ENCODE peak calls at places on chromosome 22, in ten cellular contexts. One of them, this sample, is unnamed.

GRCh38 chr22:49295851-49296560 is 531.7 kb downstream of the BRD1 start:
- DNase-seq in right lobe of liver: no peak
- DNase-seq in pancreas: no peak
- DNase-seq in astrocyte of the spinal cord: no peak
- DNase-seq in heart left ventricle: no peak
- DNase-seq in AG10803: no peak
- DNase-seq in AG04450: no peak
- DNase-seq in NB4: no peak
- DNase-seq in mucosa of descending colon: no peak
- DNase-seq in IMR-90: no peak
- DNase-seq in this sample: no peak

GRCh38 chr22:28813772-28814518 is 13.6 kb upstream of the XBP1 start:
- DNase-seq in right lobe of liver: peak
- DNase-seq in pancreas: peak
- DNase-seq in astrocyte of the spinal cord: no peak
- DNase-seq in heart left ventricle: peak
- DNase-seq in AG10803: no peak
- DNase-seq in AG04450: no peak
- DNase-seq in NB4: peak
- DNase-seq in mucosa of descending colon: no peak
- DNase-seq in IMR-90: no peak
- DNase-seq in this sample: no peak

GRCh38 chr22:32720924-32721323 is 80.6 kb upstream of the TIMP3 start:
- DNase-seq in right lobe of liver: no peak
- DNase-seq in pancreas: no peak
- DNase-seq in astrocyte of the spinal cord: peak
- DNase-seq in heart left ventricle: no peak
- DNase-seq in AG10803: peak
- DNase-seq in AG04450: no peak
- DNase-seq in NB4: no peak
- DNase-seq in mucosa of descending colon: no peak
- DNase-seq in IMR-90: peak
- DNase-seq in this sample: no peak

GRCh38 chr22:49183208-49183825 is 644.4 kb downstream of the BRD1 start:
- DNase-seq in right lobe of liver: peak
- DNase-seq in pancreas: no peak
- DNase-seq in astrocyte of the spinal cord: no peak
- DNase-seq in heart left ventricle: no peak
- DNase-seq in AG10803: no peak
- DNase-seq in AG04450: no peak
- DNase-seq in NB4: no peak
- DNase-seq in mucosa of descending colon: no peak
- DNase-seq in IMR-90: no peak
- DNase-seq in this sample: no peak

GRCh38 chr22:48445113-48445827 is 1382.4 kb downstream of the BRD1 start:
- DNase-seq in right lobe of liver: peak
- DNase-seq in pancreas: no peak
- DNase-seq in astrocyte of the spinal cord: no peak
- DNase-seq in heart left ventricle: no peak
- DNase-seq in AG10803: no peak
- DNase-seq in AG04450: no peak
- DNase-seq in NB4: no peak
- DNase-seq in mucosa of descending colon: no peak
- DNase-seq in IMR-90: no peak
- DNase-seq in this sample: no peak

GRCh38 chr22:43310311-43310710 is 32.9 kb downstream of the SCUBE1 start:
- DNase-seq in right lobe of liver: no peak
- DNase-seq in pancreas: no peak
- DNase-seq in astrocyte of the spinal cord: peak
- DNase-seq in heart left ventricle: no peak
- DNase-seq in AG10803: peak
- DNase-seq in AG04450: no peak
- DNase-seq in NB4: no peak
- DNase-seq in mucosa of descending colon: no peak
- DNase-seq in IMR-90: no peak
- DNase-seq in this sample: no peak

GRCh38 chr22:28904211-28904808 is 20.9 kb downstream of the ZNRF3 start:
- DNase-seq in right lobe of liver: no peak
- DNase-seq in pancreas: no peak
- DNase-seq in astrocyte of the spinal cord: peak
- DNase-seq in heart left ventricle: no peak
- DNase-seq in AG10803: peak
- DNase-seq in AG04450: no peak
- DNase-seq in NB4: no peak
- DNase-seq in mucosa of descending colon: no peak
- DNase-seq in IMR-90: peak
- DNase-seq in this sample: peak

GRCh38 chr22:49202226-49202625 is 625.4 kb downstream of the BRD1 start:
- DNase-seq in right lobe of liver: peak
- DNase-seq in pancreas: no peak
- DNase-seq in astrocyte of the spinal cord: no peak
- DNase-seq in heart left ventricle: no peak
- DNase-seq in AG10803: no peak
- DNase-seq in AG04450: no peak
- DNase-seq in NB4: no peak
- DNase-seq in mucosa of descending colon: peak
- DNase-seq in IMR-90: no peak
- DNase-seq in this sample: no peak

GRCh38 chr22:26367402-26368245 is 61.4 kb upstream of the ASPHD2 start:
- DNase-seq in right lobe of liver: no peak
- DNase-seq in pancreas: peak
- DNase-seq in astrocyte of the spinal cord: peak
- DNase-seq in heart left ventricle: peak
- DNase-seq in AG10803: peak
- DNase-seq in AG04450: no peak
- DNase-seq in NB4: peak
- DNase-seq in mucosa of descending colon: no peak
- DNase-seq in IMR-90: peak
- DNase-seq in this sample: no peak

GRCh38 chr22:18997306-18997924 is 61.3 kb upstream of the PRODH start:
- DNase-seq in right lobe of liver: no peak
- DNase-seq in pancreas: no peak
- DNase-seq in astrocyte of the spinal cord: no peak
- DNase-seq in heart left ventricle: no peak
- DNase-seq in AG10803: no peak
- DNase-seq in AG04450: no peak
- DNase-seq in NB4: no peak
- DNase-seq in mucosa of descending colon: no peak
- DNase-seq in IMR-90: no peak
- DNase-seq in this sample: no peak

GRCh38 chr22:24894998-24895397 is 51.5 kb downstream of the LHFPL7 start:
- DNase-seq in right lobe of liver: peak
- DNase-seq in pancreas: peak
- DNase-seq in astrocyte of the spinal cord: peak
- DNase-seq in heart left ventricle: peak
- DNase-seq in AG10803: peak
- DNase-seq in AG04450: no peak
- DNase-seq in NB4: peak
- DNase-seq in mucosa of descending colon: peak
- DNase-seq in IMR-90: no peak
- DNase-seq in this sample: no peak

GRCh38 chr22:48937032-48937639 is 890.5 kb downstream of the BRD1 start:
- DNase-seq in right lobe of liver: no peak
- DNase-seq in pancreas: no peak
- DNase-seq in astrocyte of the spinal cord: no peak
- DNase-seq in heart left ventricle: no peak
- DNase-seq in AG10803: no peak
- DNase-seq in AG04450: no peak
- DNase-seq in NB4: no peak
- DNase-seq in mucosa of descending colon: no peak
- DNase-seq in IMR-90: no peak
- DNase-seq in this sample: no peak

GRCh38 chr22:27107824-27108223 is 450.4 kb downstream of the MIAT start:
- DNase-seq in right lobe of liver: no peak
- DNase-seq in pancreas: peak
- DNase-seq in astrocyte of the spinal cord: peak
- DNase-seq in heart left ventricle: peak
- DNase-seq in AG10803: peak
- DNase-seq in AG04450: no peak
- DNase-seq in NB4: peak
- DNase-seq in mucosa of descending colon: peak
- DNase-seq in IMR-90: peak
- DNase-seq in this sample: peak

GRCh38 chr22:41619979-41620645 is 731 bp downstream of the DESI1 start:
- DNase-seq in right lobe of liver: peak
- DNase-seq in pancreas: peak
- DNase-seq in astrocyte of the spinal cord: no peak
- DNase-seq in heart left ventricle: peak
- DNase-seq in AG10803: no peak
- DNase-seq in AG04450: no peak
- DNase-seq in NB4: peak
- DNase-seq in mucosa of descending colon: peak
- DNase-seq in IMR-90: no peak
- DNase-seq in this sample: no peak

GRCh38 chr22:39152511-39153219 is at the start of gene CBX7:
- DNase-seq in right lobe of liver: peak
- DNase-seq in pancreas: peak
- DNase-seq in astrocyte of the spinal cord: peak
- DNase-seq in heart left ventricle: peak
- DNase-seq in AG10803: peak
- DNase-seq in AG04450: peak
- DNase-seq in NB4: peak
- DNase-seq in mucosa of descending colon: peak
- DNase-seq in IMR-90: peak
- DNase-seq in this sample: no peak

GRCh38 chr22:39149915-39150847 is 2.3 kb downstream of the CBX7 start:
- DNase-seq in right lobe of liver: no peak
- DNase-seq in pancreas: no peak
- DNase-seq in astrocyte of the spinal cord: no peak
- DNase-seq in heart left ventricle: no peak
- DNase-seq in AG10803: no peak
- DNase-seq in AG04450: no peak
- DNase-seq in NB4: no peak
- DNase-seq in mucosa of descending colon: peak
- DNase-seq in IMR-90: no peak
- DNase-seq in this sample: no peak

GRCh38 chr22:39152024-39152510 is 413 bp downstream of the CBX7 start:
- DNase-seq in right lobe of liver: no peak
- DNase-seq in pancreas: no peak
- DNase-seq in astrocyte of the spinal cord: no peak
- DNase-seq in heart left ventricle: no peak
- DNase-seq in AG10803: no peak
- DNase-seq in AG04450: no peak
- DNase-seq in NB4: no peak
- DNase-seq in mucosa of descending colon: no peak
- DNase-seq in IMR-90: no peak
- DNase-seq in this sample: no peak

GRCh38 chr22:39150848-39151215 is 1.6 kb downstream of the CBX7 start:
- DNase-seq in right lobe of liver: no peak
- DNase-seq in pancreas: no peak
- DNase-seq in astrocyte of the spinal cord: no peak
- DNase-seq in heart left ventricle: no peak
- DNase-seq in AG10803: no peak
- DNase-seq in AG04450: no peak
- DNase-seq in NB4: no peak
- DNase-seq in mucosa of descending colon: no peak
- DNase-seq in IMR-90: no peak
- DNase-seq in this sample: no peak

GRCh38 chr22:39151329-39151975 is 1.0 kb downstream of the CBX7 start:
- DNase-seq in right lobe of liver: no peak
- DNase-seq in pancreas: no peak
- DNase-seq in astrocyte of the spinal cord: no peak
- DNase-seq in heart left ventricle: no peak
- DNase-seq in AG10803: no peak
- DNase-seq in AG04450: no peak
- DNase-seq in NB4: no peak
- DNase-seq in mucosa of descending colon: peak
- DNase-seq in IMR-90: no peak
- DNase-seq in this sample: no peak
- H3K4me3 ChIP-seq in right lobe of liver: peak
- H3K4me3 ChIP-seq in pancreas: peak
- H3K4me3 ChIP-seq in astrocyte of the spinal cord: no peak
- H3K4me3 ChIP-seq in heart left ventricle: peak
- H3K4me3 ChIP-seq in AG10803: peak
- H3K4me3 ChIP-seq in AG04450: peak
- H3K4me3 ChIP-seq in NB4: no peak
- H3K4me3 ChIP-seq in mucosa of descending colon: no peak
- H3K4me3 ChIP-seq in IMR-90: peak
- H3K4me3 ChIP-seq in this sample: peak

GRCh38 chr22:44369241-44369652 is 56.5 kb upstream of the SHISAL1 start:
- DNase-seq in right lobe of liver: peak
- DNase-seq in pancreas: no peak
- DNase-seq in astrocyte of the spinal cord: no peak
- DNase-seq in heart left ventricle: peak
- DNase-seq in AG10803: no peak
- DNase-seq in AG04450: no peak
- DNase-seq in NB4: no peak
- DNase-seq in mucosa of descending colon: peak
- DNase-seq in IMR-90: no peak
- DNase-seq in this sample: no peak
- TF ChIP-seq CTCF in right lobe of liver: no peak
- TF ChIP-seq CTCF in pancreas: no peak
- TF ChIP-seq CTCF in astrocyte of the spinal cord: peak
- TF ChIP-seq CTCF in heart left ventricle: no peak
- TF ChIP-seq CTCF in AG10803: no peak
- TF ChIP-seq CTCF in AG04450: peak
- TF ChIP-seq CTCF in NB4: peak
- TF ChIP-seq CTCF in mucosa of descending colon: no peak
- TF ChIP-seq CTCF in IMR-90: peak
- TF ChIP-seq CTCF in this sample: no peak

DNA sequence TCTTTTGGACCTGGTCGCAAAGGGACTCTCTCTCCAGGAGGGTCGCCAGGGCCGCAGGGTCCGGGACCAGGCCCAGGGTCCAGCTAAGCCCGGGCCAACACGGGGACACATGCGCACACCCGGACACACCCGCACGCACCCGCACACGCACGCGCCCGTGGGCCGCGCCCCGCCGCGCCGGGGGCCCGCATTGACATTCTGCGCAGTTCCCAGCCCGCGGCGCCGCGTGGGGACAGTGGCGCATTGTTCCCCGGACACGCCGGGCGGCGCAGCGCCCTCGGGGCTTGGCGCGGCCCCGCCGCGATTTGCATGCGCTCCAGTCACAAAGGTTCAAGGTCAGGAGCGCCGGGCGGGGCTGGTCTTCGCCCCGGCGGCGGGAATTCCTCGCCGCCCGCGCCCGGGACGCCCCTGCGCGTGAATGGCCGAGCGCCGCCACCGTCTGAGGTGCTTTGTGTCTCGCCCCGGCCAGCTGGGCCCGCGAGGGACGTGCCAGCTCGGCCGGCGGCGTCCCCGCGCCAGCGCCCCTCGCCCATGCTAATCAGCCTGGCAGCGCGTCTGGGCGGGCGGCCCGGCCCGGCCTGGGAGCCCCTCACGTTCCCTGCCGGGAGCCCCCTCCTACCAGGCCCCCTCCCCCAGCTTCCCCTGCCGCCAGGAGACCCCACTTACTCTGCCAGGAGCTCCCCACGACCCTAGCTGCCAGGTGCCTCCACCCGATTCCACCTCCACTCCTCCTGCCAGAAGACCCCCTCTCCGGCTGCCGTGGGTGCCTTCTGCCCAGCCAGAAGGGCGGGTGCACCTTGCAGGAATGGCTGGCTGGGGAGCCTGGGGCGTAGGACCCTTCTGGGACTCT is 50.5 kb upstream of the WNT7B start:
- DNase-seq in right lobe of liver: peak
- DNase-seq in pancreas: peak
- DNase-seq in astrocyte of the spinal cord: no peak
- DNase-seq in heart left ventricle: peak
- DNase-seq in AG10803: no peak
- DNase-seq in AG04450: no peak
- DNase-seq in NB4: no peak
- DNase-seq in mucosa of descending colon: peak
- DNase-seq in IMR-90: no peak
- DNase-seq in this sample: no peak
- H3K4me3 ChIP-seq in right lobe of liver: peak
- H3K4me3 ChIP-seq in pancreas: peak
- H3K4me3 ChIP-seq in astrocyte of the spinal cord: no peak
- H3K4me3 ChIP-seq in heart left ventricle: peak
- H3K4me3 ChIP-seq in AG10803: peak
- H3K4me3 ChIP-seq in AG04450: peak
- H3K4me3 ChIP-seq in NB4: no peak
- H3K4me3 ChIP-seq in mucosa of descending colon: no peak
- H3K4me3 ChIP-seq in IMR-90: no peak
- H3K4me3 ChIP-seq in this sample: peak

GRCh38 chr22:37196539-37197450 is 8.7 kb upstream of the C1QTNF6 start:
- DNase-seq in right lobe of liver: peak
- DNase-seq in pancreas: peak
- DNase-seq in astrocyte of the spinal cord: peak
- DNase-seq in heart left ventricle: peak
- DNase-seq in AG10803: peak
- DNase-seq in AG04450: peak
- DNase-seq in NB4: no peak
- DNase-seq in mucosa of descending colon: peak
- DNase-seq in IMR-90: peak
- DNase-seq in this sample: peak
- TF ChIP-seq CTCF in right lobe of liver: peak
- TF ChIP-seq CTCF in pancreas: no peak
- TF ChIP-seq CTCF in astrocyte of the spinal cord: no peak
- TF ChIP-seq CTCF in heart left ventricle: peak
- TF ChIP-seq CTCF in AG10803: peak
- TF ChIP-seq CTCF in AG04450: peak
- TF ChIP-seq CTCF in NB4: no peak
- TF ChIP-seq CTCF in mucosa of descending colon: no peak
- TF ChIP-seq CTCF in IMR-90: peak
- TF ChIP-seq CTCF in this sample: peak

This sample was measured in BJ.